ENCODE peak calls at places on chromosomes 5 and 9, in nine cellular contexts. R, Z, J, U, I, T, L, K and C are unnamed samples.

GRCh38 chr5:140565780-140566095 is 1.1 kb downstream of the SLC35A4 start:
- DNase-seq in J (no peak), K (no peak), Z (no peak), U (no peak), L (no peak), R (peak; percentile 23), I (no peak), T (no peak), C (no peak)

GRCh38 chr5:127793879-127794278 is 90.7 kb downstream of the CCDC192 start:
- DNase-seq in L (no peak), K (no peak), J (no peak), U (no peak), Z (no peak), T (no peak), R (no peak), I (no peak), C (no peak)

GRCh38 chr5:124773291-124774001 is 27.0 kb upstream of the ZNF608 start:
- DNase-seq in T (no peak), K (peak; percentile 85), J (no peak), L (no peak), U (no peak), R (no peak), Z (no peak), I (no peak), C (no peak)

GRCh38 chr9:101878734-101879133 is 140.3 kb upstream of the GRIN3A start:
- DNase-seq in U (no peak), T (no peak), I (no peak), R (no peak), K (no peak), J (no peak), Z (no peak), L (no peak), C (no peak)

GRCh38 chr5:33303696-33304095 is 137.1 kb upstream of the TARS1 start:
- DNase-seq in L (no peak), T (no peak), U (no peak), R (no peak), Z (no peak), K (no peak), J (no peak), I (no peak), C (no peak)

GRCh38 chr5:149837680-149838269 is 106.8 kb downstream of the PDE6A start:
- DNase-seq in J (no peak), U (no peak), L (no peak), Z (peak; percentile 74), I (peak; percentile 68), T (peak; percentile 54), K (peak; percentile 47), R (peak; percentile 77), C (no peak)

GRCh38 chr9:21902112-21902511 is 92.1 kb downstream of the CDKN2A start:
- DNase-seq in T (no peak), L (no peak), Z (no peak), I (no peak), U (no peak), K (peak; percentile 25), J (no peak), R (no peak), C (no peak)

GRCh38 chr5:100904259-100904822 is 1.3 kb upstream of the ST8SIA4 start:
- DNase-seq in K (no peak), T (no peak), U (peak; percentile 51), L (no peak), I (no peak), J (no peak), Z (peak; percentile 12), R (no peak), C (no peak)

GRCh38 chr9:69637801-69638200 is 34.4 kb downstream of the APBA1 start:
- DNase-seq in J (peak; percentile 24), Z (peak; percentile 42), U (no peak), R (peak; percentile 57), K (peak; percentile 16), L (no peak), T (no peak), I (no peak), C (no peak)

GRCh38 chr5:150020249-150020648 is 19.7 kb downstream of the HMGXB3 start:
- DNase-seq in R (no peak), U (no peak), L (no peak), T (no peak), I (no peak), J (no peak), K (no peak), Z (no peak), C (no peak)

GRCh38 chr5:136084698-136085097 is 47.9 kb upstream of the SMAD5 start:
- DNase-seq in U (no peak), R (no peak), Z (no peak), J (no peak), I (no peak), T (no peak), L (peak; percentile 66), K (no peak), C (peak; percentile 93)

GRCh38 chr5:176697929-176698520 is 50.7 kb downstream of the TSPAN17 start:
- DNase-seq in U (no peak), R (no peak), T (no peak), L (no peak), I (no peak), Z (no peak), K (no peak), J (no peak), C (no peak)

GRCh38 chr5:28707706-28708105 is 1669.3 kb upstream of the CDH9 start:
- DNase-seq in K (no peak), Z (peak; percentile 56), I (no peak), J (no peak), L (no peak), R (peak; percentile 19), U (no peak), T (no peak), C (no peak)

GRCh38 chr9:121876658-121877271 is 216.3 kb downstream of the TTLL11 start:
- DNase-seq in R (peak; percentile 76), I (no peak), L (no peak), K (no peak), J (no peak), U (no peak), T (no peak), Z (peak; percentile 81), C (no peak)

GRCh38 chr5:25649628-25650265 is 1005.0 kb upstream of the CDH10 start:
- DNase-seq in R (no peak), I (no peak), L (no peak), J (no peak), U (no peak), T (no peak), K (no peak), Z (no peak), C (no peak)

DNA sequence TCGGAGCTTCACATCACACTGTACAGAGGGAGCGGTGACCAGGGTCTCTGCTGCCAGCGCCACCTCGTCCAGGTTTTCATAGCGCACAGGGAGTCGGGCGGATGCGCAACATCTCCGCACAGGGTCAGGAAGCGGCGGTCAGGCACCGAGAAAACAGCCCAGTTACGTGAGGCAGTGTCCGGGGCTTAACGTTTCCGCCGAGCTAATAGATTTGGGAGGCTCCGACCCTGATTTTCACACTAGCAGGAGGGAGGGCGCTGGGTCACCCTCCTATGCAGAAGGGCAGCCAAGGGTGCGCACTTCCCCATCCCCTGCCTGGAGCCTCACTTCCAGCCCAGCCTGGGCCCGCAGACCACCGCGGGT is 13.7 kb downstream of the BTNL9 start:
- DNase-seq in J (no peak), U (no peak), T (no peak), Z (no peak), K (no peak), I (no peak), L (no peak), R (no peak), C (no peak)
- H3K4me3 ChIP-seq in J (no peak overlapping the region), U (peak overlapping the region; percentile 39), T (peak overlapping the region; percentile 49), Z (peak overlapping the region; percentile 10), K (no peak overlapping the region), I (peak overlapping the region; percentile 57), L (peak overlapping the region; percentile 33), R (no peak overlapping the region), C (peak overlapping the region; percentile 58)

DNA sequence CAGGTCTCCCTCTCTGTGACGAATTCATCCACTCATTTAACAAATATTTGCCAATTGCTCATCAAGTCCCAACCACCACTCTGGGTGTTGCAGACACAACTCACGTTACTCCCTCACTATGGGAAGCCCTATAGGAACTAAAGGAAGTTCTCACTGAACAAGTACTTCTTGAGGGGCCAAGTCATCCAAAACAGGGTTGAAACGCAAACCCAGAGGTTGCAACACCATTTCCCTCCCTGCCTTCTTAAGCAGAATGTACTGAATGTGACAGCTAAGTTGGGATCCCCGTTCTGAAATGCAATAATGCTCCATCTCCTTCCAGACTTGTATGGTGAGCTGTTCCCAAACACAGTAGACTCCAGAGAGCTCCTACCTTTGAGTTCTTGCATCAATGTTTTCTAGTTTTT is 34.3 kb downstream of the EPB41L4B start:
- DNase-seq in R (peak; percentile 57), K (no peak), I (no peak), T (no peak), L (no peak), U (no peak), Z (peak; percentile 73), J (peak; percentile 3), C (no peak)
- H3K4me3 ChIP-seq in R (no peak overlapping the region), K (no peak overlapping the region), I (no peak overlapping the region), T (no peak overlapping the region), L (no peak overlapping the region), U (no peak overlapping the region), Z (no peak overlapping the region), J (no peak overlapping the region), C (peak overlapping the region; percentile 3)

DNA sequence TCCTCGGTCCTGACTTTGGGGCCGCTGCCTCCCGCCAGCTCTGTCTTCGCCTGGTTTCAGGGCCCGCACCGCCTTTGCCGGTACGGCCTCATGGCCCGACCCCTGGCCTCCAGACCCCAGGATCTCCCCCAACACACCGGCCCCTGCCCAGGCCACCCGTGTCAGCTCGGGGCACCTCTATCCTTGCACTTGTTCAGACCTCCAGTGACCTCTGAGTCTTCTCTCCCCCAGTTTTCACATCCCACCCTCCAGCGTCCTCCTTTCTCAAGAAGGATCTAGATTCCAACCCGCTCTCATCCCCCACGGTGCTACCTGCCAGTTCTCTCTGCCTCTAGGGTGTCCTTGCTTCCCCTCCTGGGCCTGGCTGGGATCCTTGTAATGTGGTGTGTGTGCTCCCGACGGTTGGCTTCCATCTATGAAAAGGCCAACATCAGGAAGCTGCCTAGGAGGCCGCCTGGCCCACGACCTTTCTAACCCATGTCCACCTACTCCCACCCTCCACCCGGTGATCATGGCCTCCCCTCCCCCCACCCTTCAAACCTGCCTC is 61.1 kb downstream of the SPATA31C2 start:
- DNase-seq in U (no peak), K (no peak), T (no peak), L (no peak), I (no peak), R (no peak), J (no peak), Z (no peak), C (no peak)
- H3K4me3 ChIP-seq in U (no peak overlapping the region), K (no peak overlapping the region), T (peak overlapping the region; percentile 55), L (peak overlapping the region; percentile 51), I (peak overlapping the region; percentile 59), R (no peak overlapping the region), J (peak overlapping the region; percentile 63), Z (peak overlapping the region; percentile 51), C (no peak overlapping the region)

DNA sequence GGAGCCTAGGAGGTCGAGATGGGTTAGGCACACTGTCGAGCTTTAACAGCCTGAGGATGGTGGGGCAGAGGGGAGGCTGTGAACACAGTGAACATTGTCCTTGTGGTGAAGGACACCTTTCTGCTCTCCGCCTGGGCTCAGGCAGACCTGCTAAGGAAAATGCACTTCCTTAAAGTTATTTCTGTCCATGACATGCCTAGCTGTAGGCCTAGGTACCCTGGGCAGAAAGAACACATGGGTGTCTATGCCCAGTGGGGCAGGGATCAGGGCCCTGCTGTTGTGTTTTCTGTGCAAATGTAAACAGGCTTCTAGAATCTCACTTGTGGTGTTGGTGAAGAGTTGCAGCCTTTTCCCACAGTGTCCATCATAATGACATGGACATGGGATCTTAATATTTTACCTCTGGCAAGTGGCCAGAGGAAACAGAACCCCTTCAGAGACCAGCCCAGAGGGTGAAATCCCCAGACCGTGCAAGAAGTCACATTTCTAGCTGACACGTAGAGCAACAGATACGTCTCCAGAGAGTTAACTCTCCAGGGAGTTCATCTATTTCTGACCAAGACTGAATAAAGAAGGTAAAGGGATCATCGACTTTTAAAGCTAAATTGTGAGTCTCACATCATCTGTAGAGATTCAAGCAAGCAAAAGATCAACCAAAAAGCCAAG is 79.2 kb downstream of the C9orf152 start:
- DNase-seq in Z (no peak), U (no peak), T (no peak), I (no peak), R (no peak), L (no peak), K (no peak), J (no peak), C (no peak)
- H3K4me3 ChIP-seq in Z (no peak overlapping the region), U (no peak overlapping the region), T (no peak overlapping the region), I (no peak overlapping the region), R (no peak overlapping the region), L (peak overlapping the region; percentile 49), K (no peak overlapping the region), J (no peak overlapping the region), C (no peak overlapping the region)